ENCODE peak calls at places on chromosome 21, in seven cellular contexts. W, D, V, X, C, O and Z are unnamed samples.

GRCh38 chr21:16330340-16331319 is 600.8 kb downstream of the USP25 start:
- DNase-seq in W (no peak), D (peak; percentile 56), V (peak; percentile 71), X (peak; percentile 88), C (peak; percentile 72), O (no peak), Z (peak; percentile 75)

GRCh38 chr21:43740497-43741156 is 21.7 kb downstream of the PDXK start:
- DNase-seq in W (peak; percentile 63), D (no peak), V (no peak), X (peak; percentile 17), C (peak; percentile 49), O (peak; percentile 60), Z (peak; percentile 78)

GRCh38 chr21:32257952-32258785 is 20.7 kb downstream of the MIS18A start:
- DNase-seq in W (peak; percentile 72), D (peak; percentile 68), V (peak; percentile 80), X (peak; percentile 82), C (peak; percentile 84), O (peak; percentile 65), Z (peak; percentile 80)

GRCh38 chr21:33655591-33656221 is 13.4 kb downstream of the ITSN1 start:
- DNase-seq in W (peak; percentile 37), D (peak; percentile 89), V (peak; percentile 85), X (peak; percentile 91), C (peak; percentile 55), O (no peak), Z (peak; percentile 95)

GRCh38 chr21:22125581-22125980 is 1127.4 kb downstream of the NCAM2 start:
- DNase-seq in W (no peak), D (no peak), V (no peak), X (no peak), C (no peak), O (no peak), Z (peak; percentile 0)

GRCh38 chr21:32338209-32338921 is 39.7 kb downstream of the MRAP start:
- DNase-seq in W (no peak), D (no peak), V (no peak), X (no peak), C (no peak), O (no peak), Z (no peak)

GRCh38 chr21:34558166-34558565 is 46.2 kb upstream of the KCNE1 start:
- DNase-seq in W (no peak), D (peak; percentile 88), V (no peak), X (no peak), C (no peak), O (no peak), Z (peak; percentile 96)

GRCh38 chr21:9738527-9738926 is 782.9 kb upstream of the TPTE start:
- DNase-seq in W (no peak), D (no peak), V (no peak), X (no peak), C (no peak), O (no peak), Z (no peak)

GRCh38 chr21:43345746-43346409 is 81.1 kb downstream of the SIK1 start:
- DNase-seq in W (no peak), D (peak; percentile 66), V (peak; percentile 67), X (peak; percentile 48), C (peak; percentile 47), O (no peak), Z (peak; percentile 88)

GRCh38 chr21:44265734-44266270 is 4.1 kb upstream of the DNMT3L start:
- DNase-seq in W (no peak), D (no peak), V (no peak), X (no peak), C (no peak), O (no peak), Z (no peak)

GRCh38 chr21:15895142-15896106 is 165.6 kb downstream of the USP25 start:
- DNase-seq in W (no peak), D (no peak), V (no peak), X (peak; percentile 42), C (peak; percentile 25), O (no peak), Z (no peak)

GRCh38 chr21:34952701-34953100 is 96.4 kb downstream of the RUNX1 start:
- DNase-seq in W (no peak), D (peak; percentile 32), V (no peak), X (no peak), C (no peak), O (no peak), Z (peak; percentile 53)

GRCh38 chr21:44299458-44300261 is at the start of gene PFKL:
- DNase-seq in W (peak; percentile 89), D (peak; percentile 66), V (peak; percentile 22), X (peak; percentile 26), C (peak; percentile 63), O (peak; percentile 70), Z (peak; percentile 59)

GRCh38 chr21:15870819-15871218 is 141.0 kb downstream of the USP25 start:
- DNase-seq in W (no peak), D (no peak), V (no peak), X (no peak), C (no peak), O (no peak), Z (no peak)

GRCh38 chr21:27424601-27425000 is 457.7 kb upstream of the ADAMTS5 start:
- DNase-seq in W (no peak), D (peak; percentile 29), V (no peak), X (peak; percentile 25), C (peak; percentile 70), O (no peak), Z (peak; percentile 7)

GRCh38 chr21:27108228-27108627 is 141.3 kb upstream of the ADAMTS5 start:
- DNase-seq in W (no peak), D (peak; percentile 58), V (peak; percentile 9), X (no peak), C (peak; percentile 20), O (no peak), Z (peak; percentile 36)

GRCh38 chr21:21268061-21268471 is 269.9 kb downstream of the NCAM2 start:
- DNase-seq in W (no peak), D (no peak), V (peak; percentile 0), X (peak; percentile 60), C (no peak), O (no peak), Z (no peak)

GRCh38 chr21:37783016-37783415 is 133.2 kb downstream of the KCNJ6 start:
- DNase-seq in W (no peak), D (no peak), V (peak; percentile 51), X (peak; percentile 33), C (peak; percentile 78), O (no peak), Z (no peak)

GRCh38 chr21:17416139-17416538 is 96.7 kb upstream of the CXADR start:
- DNase-seq in W (no peak), D (no peak), V (peak; percentile 23), X (peak; percentile 9), C (no peak), O (no peak), Z (no peak)

GRCh38 chr21:38289697-38290096 is 32.9 kb downstream of the KCNJ15 start:
- DNase-seq in W (no peak), D (peak; percentile 99), V (peak; percentile 99), X (peak; percentile 100), C (peak; percentile 100), O (no peak), Z (peak; percentile 99)

GRCh38 chr21:26961704-26962103 is 5.2 kb downstream of the ADAMTS5 start:
- DNase-seq in W (no peak), D (no peak), V (no peak), X (no peak), C (peak; percentile 38), O (peak; percentile 23), Z (no peak)

GRCh38 chr21:34965200-34966174 is 83.6 kb downstream of the RUNX1 start:
- DNase-seq in W (no peak), D (peak; percentile 17), V (no peak), X (peak; percentile 52), C (peak; percentile 69), O (no peak), Z (peak; percentile 24)

GRCh38 chr21:34196996-34197395 is 123.6 kb downstream of the MRPS6 start:
- DNase-seq in W (no peak), D (no peak), V (no peak), X (no peak), C (no peak), O (no peak), Z (no peak)

GRCh38 chr21:46455575-46456385 is 2.9 kb upstream of the DIP2A start:
- DNase-seq in W (no peak), D (peak; percentile 71), V (peak; percentile 58), X (peak; percentile 72), C (peak; percentile 37), O (no peak), Z (peak; percentile 82)

GRCh38 chr21:32770514-32771133 is 931 bp downstream of the PAXBP1 start:
- DNase-seq in W (no peak), D (no peak), V (peak; percentile 6), X (peak; percentile 33), C (peak; percentile 17), O (no peak), Z (peak; percentile 11)

GRCh38 chr21:26801524-26801923 is 43.7 kb downstream of the ADAMTS1 start:
- DNase-seq in W (no peak), D (no peak), V (peak; percentile 48), X (peak; percentile 66), C (peak; percentile 92), O (no peak), Z (no peak)

GRCh38 chr21:35643176-35643575 is 417.1 kb downstream of the SETD4 start:
- DNase-seq in W (no peak), D (peak; percentile 68), V (no peak), X (peak; percentile 13), C (peak; percentile 73), O (no peak), Z (peak; percentile 69)

GRCh38 chr21:14215971-14216621 is at the start of gene RBM11:
- DNase-seq in W (peak; percentile 84), D (peak; percentile 69), V (peak; percentile 30), X (peak; percentile 46), C (peak; percentile 9), O (peak; percentile 75), Z (peak; percentile 75)

GRCh38 chr21:38126677-38127271 is 130.0 kb upstream of the KCNJ15 start:
- DNase-seq in W (peak; percentile 43), D (peak; percentile 53), V (peak; percentile 39), X (peak; percentile 18), C (peak; percentile 31), O (peak; percentile 21), Z (peak; percentile 72)

GRCh38 chr21:28624626-28625025 is 368.1 kb downstream of the LTN1 start:
- DNase-seq in W (no peak), D (peak; percentile 74), V (no peak), X (no peak), C (no peak), O (no peak), Z (peak; percentile 88)
- H3K4me3 ChIP-seq in W (no peak overlapping the region), D (no peak overlapping the region), V (no peak overlapping the region), X (no peak overlapping the region), C (no peak overlapping the region), O (no peak overlapping the region), Z (no peak overlapping the region)

DNA sequence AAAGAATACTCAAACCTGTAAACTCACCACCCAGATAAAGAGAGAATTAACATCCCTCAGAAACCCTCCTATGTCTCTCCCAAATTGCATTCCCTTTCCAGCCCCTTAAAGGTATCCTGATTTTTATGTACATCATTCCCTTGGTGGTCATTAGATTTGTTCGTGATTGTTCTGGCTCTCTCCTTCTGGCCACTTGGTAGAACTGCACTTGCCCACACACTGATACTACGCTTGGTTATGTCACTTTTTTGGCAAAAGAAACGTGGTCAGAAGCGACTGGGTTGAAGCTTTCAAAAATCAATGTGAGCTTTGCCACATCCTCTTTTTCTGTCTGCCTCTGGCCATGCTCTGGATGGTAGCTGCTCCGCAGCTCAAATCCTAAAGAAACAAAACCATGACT is 76.3 kb downstream of the KRTAP19-8 start:
- DNase-seq in W (no peak), D (no peak), V (no peak), X (no peak), C (no peak), O (no peak), Z (no peak)
- TF ChIP-seq CTCF in W (no peak), D (no peak), V (no peak), X (no peak), C (no peak), O (no peak), Z (no peak)

GRCh38 chr21:39660596-39660995 is 47.9 kb downstream of the B3GALT5 start:
- DNase-seq in W (peak; percentile 74), D (peak; percentile 27), V (peak; percentile 72), X (peak; percentile 84), C (peak; percentile 81), O (peak; percentile 31), Z (peak; percentile 49)
- H3K4me3 ChIP-seq in W (no peak overlapping the region), D (no peak overlapping the region), V (no peak overlapping the region), X (no peak overlapping the region), C (peak overlapping the region; percentile 17), O (peak overlapping the region; percentile 12), Z (no peak overlapping the region)

GRCh38 chr21:25350056-25350455 is 257.2 kb downstream of the MRPL39 start:
- DNase-seq in W (no peak), D (no peak), V (peak; percentile 71), X (peak; percentile 61), C (peak; percentile 43), O (no peak), Z (peak; percentile 25)
- TF ChIP-seq CTCF in W (no peak), D (peak; percentile 19), V (peak; percentile 86), X (peak; percentile 81), C (peak; percentile 68), O (no peak), Z (peak; percentile 54)